ENCODE peak calls at places on chromosomes 2 and 18, in ten cellular contexts. X is ovary, Z is adrenal gland, C is transverse colon, F is stomach, G is spleen, I is heart left ventricle, M is body of pancreas, J is A549, E is IMR-90. U is an unnamed sample.

GRCh38 chr18:44700652-44701051 is 20.0 kb downstream of the SETBP1 start:
- DNase-seq in X (no peak), Z (no peak), C (peak), F (peak), G (peak), I (no peak), M (peak), J (no peak), E (no peak), U (no peak)

GRCh38 chr18:78526275-78526674 is 453.3 kb upstream of the SALL3 start:
- DNase-seq in X (no peak), Z (no peak), C (no peak), F (no peak), G (no peak), I (no peak), M (no peak), J (no peak), E (no peak), U (no peak)

GRCh38 chr2:45771251-45771650 is 119.8 kb downstream of the PRKCE start:
- DNase-seq in X (peak), Z (peak), C (peak), F (no peak), G (peak), I (peak), M (peak), J (no peak), E (peak), U (no peak)

GRCh38 chr2:98442488-98442887 is 2.2 kb upstream of the INPP4A start:
- DNase-seq in X (no peak), Z (no peak), C (no peak), F (no peak), G (no peak), I (no peak), M (no peak), J (no peak), E (no peak), U (no peak)

GRCh38 chr2:157895531-157895930 is 19.4 kb upstream of the ACVR1 start:
- DNase-seq in X (no peak), Z (no peak), C (no peak), F (no peak), G (no peak), I (no peak), M (no peak), J (no peak), E (peak), U (no peak)

GRCh38 chr2:89763581-89764485 is 1072.4 kb downstream of the RPIA start:
- DNase-seq in X (peak), Z (no peak), C (no peak), F (peak), G (peak), I (no peak), M (peak), J (no peak), E (no peak), U (no peak)

GRCh38 chr2:100976061-100976460 is 26.0 kb upstream of the RPL31 start:
- DNase-seq in X (no peak), Z (no peak), C (no peak), F (no peak), G (no peak), I (no peak), M (no peak), J (no peak), E (no peak), U (no peak)

GRCh38 chr2:206920936-206921335 is 18.4 kb upstream of the CPO start:
- DNase-seq in X (no peak), Z (no peak), C (no peak), F (no peak), G (no peak), I (no peak), M (no peak), J (no peak), E (no peak), U (peak)

GRCh38 chr2:205712983-205713531 is 30.8 kb downstream of the NRP2 start:
- DNase-seq in X (no peak), Z (peak), C (no peak), F (no peak), G (no peak), I (no peak), M (no peak), J (no peak), E (peak), U (no peak)

GRCh38 chr2:201854841-201855240 is 48.5 kb downstream of the CDK15 start:
- DNase-seq in X (no peak), Z (no peak), C (no peak), F (no peak), G (no peak), I (no peak), M (no peak), J (no peak), E (peak), U (no peak)

GRCh38 chr2:118246726-118247125 is 158.5 kb downstream of the INSIG2 start:
- DNase-seq in X (no peak), Z (peak), C (no peak), F (no peak), G (no peak), I (peak), M (no peak), J (no peak), E (no peak), U (no peak)

GRCh38 chr2:227817940-227818568 is 4.4 kb downstream of the CCL20 start:
- DNase-seq in X (peak), Z (peak), C (peak), F (peak), G (peak), I (peak), M (peak), J (peak), E (peak), U (peak)

GRCh38 chr2:80381666-80382065 is 77.1 kb upstream of the LRRTM1 start:
- DNase-seq in X (no peak), Z (no peak), C (no peak), F (no peak), G (no peak), I (no peak), M (no peak), J (no peak), E (no peak), U (no peak)

GRCh38 chr2:690799-691198 is 13.6 kb upstream of the TMEM18 start:
- DNase-seq in X (no peak), Z (no peak), C (no peak), F (no peak), G (no peak), I (no peak), M (no peak), J (no peak), E (no peak), U (no peak)

GRCh38 chr18:45951021-45951714 is 16.0 kb downstream of the EPG5 start:
- DNase-seq in X (no peak), Z (peak), C (no peak), F (no peak), G (no peak), I (no peak), M (no peak), J (no peak), E (peak), U (no peak)

GRCh38 chr2:127080941-127081769 is 25.8 kb downstream of the BIN1 start:
- DNase-seq in X (peak), Z (peak), C (peak), F (peak), G (peak), I (no peak), M (no peak), J (no peak), E (no peak), U (no peak)

GRCh38 chr2:217875556-217876252 is 127.1 kb downstream of the TNS1 start:
- DNase-seq in X (no peak), Z (no peak), C (no peak), F (no peak), G (no peak), I (no peak), M (no peak), J (no peak), E (peak), U (no peak)

GRCh38 chr2:54628418-54628817 is 95.0 kb upstream of the EML6 start:
- DNase-seq in X (no peak), Z (no peak), C (no peak), F (no peak), G (no peak), I (no peak), M (no peak), J (no peak), E (no peak), U (no peak)

GRCh38 chr2:22904126-22904684 is 480.8 kb upstream of the KLHL29 start:
- DNase-seq in X (peak), Z (peak), C (peak), F (peak), G (no peak), I (no peak), M (peak), J (peak), E (no peak), U (peak)

GRCh38 chr2:205982776-205983327 is 103.1 kb downstream of the INO80D start:
- DNase-seq in X (no peak), Z (no peak), C (no peak), F (no peak), G (no peak), I (no peak), M (no peak), J (no peak), E (no peak), U (no peak)

GRCh38 chr2:241738040-241738686 is 3.7 kb downstream of the D2HGDH start:
- DNase-seq in X (no peak), Z (no peak), C (no peak), F (no peak), G (peak), I (no peak), M (no peak), J (no peak), E (no peak), U (no peak)

GRCh38 chr2:60857025-60857424 is 24.3 kb upstream of the REL start:
- DNase-seq in X (no peak), Z (no peak), C (no peak), F (no peak), G (no peak), I (no peak), M (no peak), J (no peak), E (no peak), U (no peak)

GRCh38 chr18:48955528-48956261 is 4.9 kb upstream of the SMAD7 start:
- DNase-seq in X (no peak), Z (peak), C (no peak), F (peak), G (peak), I (peak), M (peak), J (no peak), E (peak), U (no peak)

GRCh38 chr2:126660068-126660467 is 4.1 kb downstream of the GYPC start:
- DNase-seq in X (no peak), Z (no peak), C (no peak), F (no peak), G (peak), I (no peak), M (no peak), J (no peak), E (no peak), U (no peak)

GRCh38 chr2:86628091-86628522 is 4.4 kb upstream of the RNF103 start:
- DNase-seq in X (no peak), Z (no peak), C (no peak), F (no peak), G (no peak), I (no peak), M (peak), J (no peak), E (no peak), U (no peak)

GRCh38 chr18:39241534-39241933 is 1675.9 kb upstream of the CELF4 start:
- DNase-seq in X (no peak), Z (no peak), C (no peak), F (no peak), G (no peak), I (no peak), M (no peak), J (no peak), E (no peak), U (no peak)

GRCh38 chr2:39153312-39153711 is 32.5 kb upstream of the SOS1 start:
- DNase-seq in X (no peak), Z (no peak), C (no peak), F (no peak), G (no peak), I (no peak), M (no peak), J (no peak), E (peak), U (no peak)

GRCh38 chr18:62523631-62524442 is 1.0 kb downstream of the ZCCHC2 start:
- DNase-seq in X (peak), Z (peak), C (peak), F (peak), G (peak), I (peak), M (peak), J (peak), E (peak), U (peak)

GRCh38 chr2:61948661-61949457 is 43.4 kb downstream of the COMMD1 start:
- DNase-seq in X (no peak), Z (no peak), C (no peak), F (no peak), G (no peak), I (no peak), M (no peak), J (no peak), E (no peak), U (no peak)

GRCh38 chr2:45182667-45183620 is 173.7 kb upstream of the SIX2 start:
- DNase-seq in X (no peak), Z (no peak), C (no peak), F (no peak), G (no peak), I (no peak), M (no peak), J (no peak), E (no peak), U (no peak)

GRCh38 chr18:21740724-21741510 is at the start of gene MIB1:
- DNase-seq in X (peak), Z (no peak), C (peak), F (peak), G (no peak), I (peak), M (peak), J (peak), E (peak), U (peak)

GRCh38 chr2:44884677-44885076 is 56.8 kb upstream of the SIX3 start:
- DNase-seq in X (no peak), Z (no peak), C (no peak), F (no peak), G (no peak), I (no peak), M (no peak), J (no peak), E (no peak), U (no peak)

GRCh38 chr2:232890896-232891601 is 21.0 kb downstream of the SNORC start:
- DNase-seq in X (no peak), Z (peak), C (no peak), F (peak), G (peak), I (no peak), M (peak), J (no peak), E (peak), U (no peak)

GRCh38 chr2:68383778-68384177 is 18.7 kb downstream of the PLEK start:
- DNase-seq in X (no peak), Z (no peak), C (no peak), F (no peak), G (no peak), I (no peak), M (no peak), J (no peak), E (no peak), U (no peak)

GRCh38 chr2:68374184-68374583 is 9.1 kb downstream of the PLEK start:
- DNase-seq in X (no peak), Z (no peak), C (no peak), F (no peak), G (no peak), I (no peak), M (no peak), J (no peak), E (no peak), U (no peak)

GRCh38 chr2:68375522-68376040 is 10.5 kb downstream of the PLEK start:
- DNase-seq in X (no peak), Z (no peak), C (no peak), F (no peak), G (no peak), I (no peak), M (no peak), J (no peak), E (no peak), U (peak)

GRCh38 chr2:68377137-68377780 is 12.2 kb downstream of the PLEK start:
- DNase-seq in X (no peak), Z (no peak), C (no peak), F (no peak), G (no peak), I (no peak), M (no peak), J (no peak), E (no peak), U (no peak)

DNA sequence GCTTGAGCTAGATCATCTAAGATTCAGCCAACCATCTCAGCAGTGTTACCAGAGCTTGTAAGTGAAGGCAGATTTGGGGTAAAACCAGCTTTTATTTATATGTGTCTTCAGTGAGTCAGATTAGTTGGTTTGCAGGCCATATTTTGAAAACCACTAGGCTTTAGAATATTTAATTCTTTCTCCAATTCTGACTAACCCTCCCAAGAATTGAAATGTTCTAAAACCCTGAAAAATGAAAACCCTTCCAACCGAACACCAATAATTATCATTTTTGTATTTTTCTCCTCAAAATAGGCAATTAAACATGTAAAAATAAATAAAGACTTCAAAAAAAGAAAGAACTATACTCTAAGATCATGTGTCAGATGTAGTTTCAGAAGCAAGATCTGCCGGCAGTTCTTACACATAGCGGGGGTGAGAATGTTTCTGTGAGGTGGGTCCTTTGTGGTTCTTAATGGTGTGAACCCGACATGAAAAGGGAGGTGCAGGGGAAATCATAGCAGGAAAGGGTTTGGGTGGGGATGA is 14.2 kb downstream of the PLEK start:
- DNase-seq in X (no peak), Z (no peak), C (no peak), F (no peak), G (no peak), I (no peak), M (no peak), J (no peak), E (no peak), U (no peak)
- TF ChIP-seq POLR2A in X (no peak), Z (no peak), C (no peak), F (no peak), G (no peak), I (no peak), M (no peak), J (no peak), E (no peak), U (no peak)

GRCh38 chr2:26380281-26380680 is 21.4 kb upstream of the DRC1 start:
- DNase-seq in X (no peak), Z (no peak), C (no peak), F (no peak), G (no peak), I (no peak), M (no peak), J (no peak), E (no peak), U (no peak)

GRCh38 chr2:26384597-26384996 is 17.1 kb upstream of the DRC1 start:
- DNase-seq in X (no peak), Z (no peak), C (no peak), F (no peak), G (no peak), I (no peak), M (no peak), J (no peak), E (no peak), U (no peak)

GRCh38 chr2:26376799-26377198 is 24.9 kb upstream of the DRC1 start:
- DNase-seq in X (no peak), Z (no peak), C (no peak), F (no peak), G (no peak), I (no peak), M (no peak), J (no peak), E (no peak), U (no peak)

GRCh38 chr2:26384183-26384582 is 17.5 kb upstream of the DRC1 start:
- DNase-seq in X (no peak), Z (no peak), C (no peak), F (no peak), G (no peak), I (no peak), M (no peak), J (no peak), E (no peak), U (no peak)

GRCh38 chr2:26382534-26382933 is 19.2 kb upstream of the DRC1 start:
- DNase-seq in X (no peak), Z (no peak), C (no peak), F (no peak), G (no peak), I (no peak), M (no peak), J (no peak), E (no peak), U (no peak)
- TF ChIP-seq POLR2A in X (no peak), Z (no peak), C (no peak), F (no peak), G (no peak), I (no peak), M (no peak), J (no peak), E (no peak), U (no peak)

DNA sequence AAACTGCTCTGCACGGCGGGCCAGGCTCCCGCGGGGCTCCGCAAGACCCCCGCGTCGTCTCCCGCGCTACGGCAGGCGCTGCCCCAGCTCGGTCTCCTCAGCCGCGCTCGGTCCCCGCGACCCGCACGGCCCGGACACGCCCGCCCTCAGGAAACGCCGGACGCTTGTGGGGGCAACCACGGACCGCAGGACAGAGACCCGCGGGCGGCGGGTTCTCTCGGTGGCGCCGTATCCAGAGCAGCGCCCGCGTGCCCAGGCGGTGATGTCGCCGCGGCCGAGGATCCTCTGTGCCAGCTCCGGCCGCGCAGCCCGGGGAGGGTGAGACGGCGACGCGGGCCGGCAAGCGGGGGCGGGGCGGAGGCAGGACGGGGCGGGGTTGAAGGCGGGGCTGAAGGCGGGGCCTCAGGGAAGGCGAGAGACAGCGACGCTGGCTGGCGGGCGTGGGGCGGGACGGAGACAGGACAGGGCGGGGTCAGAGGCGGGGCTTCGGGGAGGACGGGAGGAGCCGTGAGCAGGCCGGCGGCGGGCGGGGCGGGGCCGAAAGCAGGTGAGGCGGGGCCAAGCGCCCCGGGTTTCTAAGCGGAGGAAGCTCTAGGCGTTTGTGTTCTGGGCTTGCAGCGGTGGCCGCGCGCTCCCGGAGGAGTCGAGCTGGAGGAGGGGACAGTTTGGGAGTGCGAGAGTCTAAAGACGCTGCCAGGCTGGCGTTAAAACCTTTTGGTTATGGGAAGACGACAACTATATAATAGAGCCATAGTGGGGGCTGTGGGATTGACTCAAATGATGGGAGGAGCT is at the start of gene DSEL:
- DNase-seq in X (peak), Z (peak), C (peak), F (peak), G (peak), I (peak), M (peak), J (peak), E (peak), U (peak)
- TF ChIP-seq POLR2A in X (peak), Z (peak), C (peak), F (no peak), G (no peak), I (peak), M (peak), J (peak), E (peak), U (no peak)

GRCh38 chr2:4803396-4803795 is 888.8 kb upstream of the SOX11 start:
- DNase-seq in X (no peak), Z (no peak), C (no peak), F (no peak), G (no peak), I (no peak), M (no peak), J (no peak), E (no peak), U (no peak)
- TF ChIP-seq POLR2A in X (no peak), Z (no peak), C (no peak), F (no peak), G (no peak), I (no peak), M (no peak), J (no peak), E (no peak), U (no peak)